ENCODE peak calls at places on chromosomes 5 and 9, in nine cellular contexts. K is neural progenitor cell; B is stimulated activated CD4-positive, alpha-beta T cell treated with anti-CD3 and anti-CD28 coated beads, Interleukin-2, amount 100 ng/mL, for 48 hours; Z is NCI-H1417; Q is GM04504; J is kidney; A is right atrium auricular region; D is esophagus squamous epithelium; Y is iPS-NIHi11. E is an unnamed sample.

GRCh38 chr5:178232124-178232919 is at the start of gene PHYKPL:
- DNase-seq in Z (peak; percentile 73), J (peak; percentile 93), B (peak; percentile 64), D (no peak), A (peak; percentile 68), Q (peak; percentile 32), Y (peak; percentile 88), K (peak; percentile 91), E (no peak)

GRCh38 chr5:18944771-18945170 is 1043.2 kb downstream of the CDH18 start:
- DNase-seq in D (no peak), J (no peak), Z (no peak), K (no peak), Q (no peak), A (no peak), B (no peak), Y (no peak), E (no peak)

GRCh38 chr9:127122176-127123151 is at the start of gene ANGPTL2:
- DNase-seq in Z (peak; percentile 42), K (peak; percentile 97), Q (peak; percentile 91), Y (peak; percentile 93), D (peak; percentile 30), A (peak; percentile 95), B (no peak), J (peak; percentile 97), E (peak; percentile 78)

GRCh38 chr5:56327810-56328209 is 94.7 kb upstream of the ANKRD55 start:
- DNase-seq in K (no peak), Z (no peak), D (no peak), A (no peak), Q (no peak), B (peak; percentile 56), Y (no peak), J (no peak), E (no peak)

GRCh38 chr5:78808818-78809217 is 160.2 kb upstream of the LHFPL2 start:
- DNase-seq in B (no peak), A (no peak), D (no peak), K (no peak), Q (no peak), Y (no peak), Z (no peak), J (no peak), E (no peak)

GRCh38 chr5:65623482-65623881 is 651 bp downstream of the TRIM23 start:
- DNase-seq in Y (no peak), K (peak; percentile 6), J (no peak), Z (no peak), B (no peak), A (no peak), D (no peak), Q (no peak), E (no peak)

GRCh38 chr5:67636091-67636490 is 439.5 kb upstream of the CD180 start:
- DNase-seq in J (no peak), Z (no peak), Q (no peak), A (peak; percentile 75), D (no peak), Y (no peak), B (no peak), K (no peak), E (no peak)

GRCh38 chr5:173291722-173292658 is 36.2 kb downstream of the STC2 start:
- DNase-seq in Q (no peak), K (peak; percentile 80), A (no peak), Y (peak; percentile 59), D (no peak), J (no peak), B (no peak), Z (no peak), E (no peak)

GRCh38 chr5:141186897-141187512 is at the start of gene PCDHB9:
- DNase-seq in Q (no peak), B (peak; percentile 14), J (no peak), Z (peak; percentile 71), A (no peak), D (no peak), Y (peak; percentile 59), K (peak; percentile 65), E (no peak)

GRCh38 chr9:36913393-36914211 is 120.5 kb downstream of the PAX5 start:
- DNase-seq in B (no peak), K (no peak), J (no peak), Q (no peak), D (no peak), Y (no peak), A (no peak), Z (no peak), E (no peak)

E was measured in iPS DF 6.9.